ENCODE peak calls at places on chromosome 6, in eight cellular contexts. E, D, R, B, W, A, L and I are unnamed samples.

GRCh38 chr6:168043193-168043847 is 35.7 kb downstream of the FRMD1 start:
- DNase-seq in E (no peak), D (no peak), R (no peak), B (no peak), W (no peak), A (no peak), L (no peak), I (no peak)

GRCh38 chr6:90893385-90893784 is 306.5 kb upstream of the MAP3K7 start:
- DNase-seq in E (no peak), D (no peak), R (no peak), B (no peak), W (no peak), A (no peak), L (no peak), I (no peak)

GRCh38 chr6:70289299-70289698 is 13.6 kb downstream of the COL9A1 start:
- DNase-seq in E (no peak), D (no peak), R (no peak), B (no peak), W (no peak), A (no peak), L (no peak), I (no peak)

GRCh38 chr6:118171852-118172251 is 264.8 kb downstream of the SLC35F1 start:
- DNase-seq in E (no peak), D (no peak), R (no peak), B (no peak), W (no peak), A (no peak), L (no peak), I (no peak)

GRCh38 chr6:40894962-40895799 is 143.8 kb downstream of the UNC5CL start:
- DNase-seq in E (no peak), D (peak), R (no peak), B (no peak), W (peak), A (peak), L (no peak), I (peak)

GRCh38 chr6:28258877-28259777 is at the start of gene NKAPL:
- DNase-seq in E (no peak), D (peak), R (no peak), B (no peak), W (peak), A (peak), L (peak), I (peak)

GRCh38 chr6:150256618-150257272 is 112.1 kb upstream of the IYD start:
- DNase-seq in E (no peak), D (no peak), R (no peak), B (no peak), W (no peak), A (no peak), L (no peak), I (no peak)

GRCh38 chr6:10999994-11000393 is 44.1 kb downstream of the ELOVL2 start:
- DNase-seq in E (no peak), D (no peak), R (no peak), B (no peak), W (no peak), A (peak), L (no peak), I (no peak)

GRCh38 chr6:132401120-132401940 is at the start of gene MOXD1:
- DNase-seq in E (no peak), D (peak), R (no peak), B (no peak), W (no peak), A (no peak), L (peak), I (peak)

GRCh38 chr6:17601389-17601703 is 1.2 kb downstream of the FAM8A1 start:
- DNase-seq in E (peak), D (no peak), R (no peak), B (no peak), W (no peak), A (no peak), L (no peak), I (no peak)

GRCh38 chr6:46932941-46933340 is 11.2 kb upstream of the ADGRF5 start:
- DNase-seq in E (no peak), D (no peak), R (no peak), B (no peak), W (no peak), A (no peak), L (no peak), I (no peak)

GRCh38 chr6:30450908-30451818 is 38.1 kb upstream of the HLA-E start:
- DNase-seq in E (peak), D (peak), R (no peak), B (no peak), W (no peak), A (peak), L (peak), I (peak)

GRCh38 chr6:164216839-164217238 is 802.3 kb downstream of the QKI start:
- DNase-seq in E (no peak), D (no peak), R (no peak), B (no peak), W (no peak), A (no peak), L (no peak), I (peak)

GRCh38 chr6:132215805-132216204 is 185.5 kb downstream of the MOXD1 start:
- DNase-seq in E (no peak), D (no peak), R (no peak), B (no peak), W (no peak), A (no peak), L (no peak), I (no peak)

GRCh38 chr6:111469543-111469942 is 13.5 kb downstream of the REV3L start:
- DNase-seq in E (no peak), D (no peak), R (no peak), B (no peak), W (peak), A (no peak), L (no peak), I (no peak)

GRCh38 chr6:168433898-168434297 is 7.1 kb upstream of the SMOC2 start:
- DNase-seq in E (no peak), D (no peak), R (no peak), B (no peak), W (no peak), A (no peak), L (no peak), I (no peak)

GRCh38 chr6:84094050-84094435 is 60.5 kb downstream of the MRAP2 start:
- DNase-seq in E (no peak), D (no peak), R (no peak), B (no peak), W (no peak), A (no peak), L (no peak), I (no peak)

GRCh38 chr6:169188051-169188863 is 65.4 kb downstream of the THBS2 start:
- DNase-seq in E (no peak), D (no peak), R (peak), B (peak), W (no peak), A (peak), L (no peak), I (no peak)

GRCh38 chr6:82874867-82875266 is 190.8 kb downstream of the UBE3D start:
- DNase-seq in E (no peak), D (no peak), R (no peak), B (no peak), W (no peak), A (no peak), L (no peak), I (no peak)

GRCh38 chr6:77620290-77620882 is 32.5 kb upstream of the MEI4 start:
- DNase-seq in E (no peak), D (no peak), R (no peak), B (no peak), W (no peak), A (peak), L (no peak), I (no peak)